ENCODE peak calls at places on chromosomes 4 and X, in five cellular contexts. One of them, this sample, is unnamed.

GRCh38 chrX:69387559-69388487 is 116.3 kb upstream of the NALF2 start:
- DNase-seq in NCI-H1694 treated with DMSO at 0.1 percent for 48 hours: no peak
- DNase-seq in dorsolateral prefrontal cortex: peak; percentile 36
- DNase-seq in GM23338: peak; percentile 90
- DNase-seq in activated T-cell treated with anti-CD3 and anti-CD28 coated beads for 48 hours: peak; percentile 11
- DNase-seq in this sample: peak; percentile 30

GRCh38 chr4:47068986-47069385 is 37.6 kb downstream of the GABRB1 start:
- DNase-seq in GM23338: no peak
- DNase-seq in NCI-H1694 treated with DMSO at 0.1 percent for 48 hours: no peak
- DNase-seq in activated T-cell treated with anti-CD3 and anti-CD28 coated beads for 48 hours: no peak
- DNase-seq in dorsolateral prefrontal cortex: no peak
- DNase-seq in this sample: no peak

GRCh38 chr4:131644619-131645018 is 1504.5 kb upstream of the PCDH10 start:
- DNase-seq in NCI-H1694 treated with DMSO at 0.1 percent for 48 hours: no peak
- DNase-seq in GM23338: peak; percentile 79
- DNase-seq in dorsolateral prefrontal cortex: no peak
- DNase-seq in activated T-cell treated with anti-CD3 and anti-CD28 coated beads for 48 hours: no peak
- DNase-seq in this sample: no peak

GRCh38 chr4:121308328-121308663 is 72.5 kb downstream of the QRFPR start:
- DNase-seq in GM23338: no peak
- DNase-seq in activated T-cell treated with anti-CD3 and anti-CD28 coated beads for 48 hours: no peak
- DNase-seq in NCI-H1694 treated with DMSO at 0.1 percent for 48 hours: no peak
- DNase-seq in dorsolateral prefrontal cortex: no peak
- DNase-seq in this sample: no peak

GRCh38 chr4:78136109-78137081 is 79.3 kb downstream of the FRAS1 start:
- DNase-seq in dorsolateral prefrontal cortex: no peak
- DNase-seq in activated T-cell treated with anti-CD3 and anti-CD28 coated beads for 48 hours: no peak
- DNase-seq in GM23338: no peak
- DNase-seq in NCI-H1694 treated with DMSO at 0.1 percent for 48 hours: no peak
- DNase-seq in this sample: no peak

GRCh38 chr4:98529970-98530569 is 128.3 kb downstream of the TSPAN5 start:
- DNase-seq in GM23338: no peak
- DNase-seq in dorsolateral prefrontal cortex: no peak
- DNase-seq in activated T-cell treated with anti-CD3 and anti-CD28 coated beads for 48 hours: no peak
- DNase-seq in NCI-H1694 treated with DMSO at 0.1 percent for 48 hours: no peak
- DNase-seq in this sample: no peak

GRCh38 chrX:119880076-119880475 is 8.4 kb downstream of the NDUFA1 start:
- DNase-seq in dorsolateral prefrontal cortex: no peak
- DNase-seq in activated T-cell treated with anti-CD3 and anti-CD28 coated beads for 48 hours: no peak
- DNase-seq in NCI-H1694 treated with DMSO at 0.1 percent for 48 hours: no peak
- DNase-seq in GM23338: no peak
- DNase-seq in this sample: no peak

GRCh38 chr4:158239196-158239595 is 28.9 kb downstream of the TMEM144 start:
- DNase-seq in NCI-H1694 treated with DMSO at 0.1 percent for 48 hours: no peak
- DNase-seq in GM23338: no peak
- DNase-seq in dorsolateral prefrontal cortex: no peak
- DNase-seq in activated T-cell treated with anti-CD3 and anti-CD28 coated beads for 48 hours: no peak
- DNase-seq in this sample: no peak

GRCh38 chr4:38730830-38731646 is 51.8 kb downstream of the TLR10 start:
- DNase-seq in activated T-cell treated with anti-CD3 and anti-CD28 coated beads for 48 hours: peak; percentile 80
- DNase-seq in GM23338: peak; percentile 94
- DNase-seq in NCI-H1694 treated with DMSO at 0.1 percent for 48 hours: peak; percentile 61
- DNase-seq in dorsolateral prefrontal cortex: peak; percentile 83
- DNase-seq in this sample: peak; percentile 49

GRCh38 chrX:68834371-68835103 is 5.7 kb downstream of the EFNB1 start:
- DNase-seq in NCI-H1694 treated with DMSO at 0.1 percent for 48 hours: no peak
- DNase-seq in dorsolateral prefrontal cortex: peak; percentile 32
- DNase-seq in GM23338: no peak
- DNase-seq in activated T-cell treated with anti-CD3 and anti-CD28 coated beads for 48 hours: no peak
- DNase-seq in this sample: no peak

GRCh38 chr4:139015948-139016451 is 419 bp downstream of the NOCT start:
- DNase-seq in activated T-cell treated with anti-CD3 and anti-CD28 coated beads for 48 hours: peak; percentile 52
- DNase-seq in dorsolateral prefrontal cortex: no peak
- DNase-seq in NCI-H1694 treated with DMSO at 0.1 percent for 48 hours: peak; percentile 5
- DNase-seq in GM23338: peak; percentile 32
- DNase-seq in this sample: peak; percentile 44

GRCh38 chr4:32106767-32107166 is 1386.6 kb downstream of the PCDH7 start:
- DNase-seq in GM23338: no peak
- DNase-seq in dorsolateral prefrontal cortex: no peak
- DNase-seq in NCI-H1694 treated with DMSO at 0.1 percent for 48 hours: no peak
- DNase-seq in activated T-cell treated with anti-CD3 and anti-CD28 coated beads for 48 hours: no peak
- DNase-seq in this sample: no peak

GRCh38 chrX:1542994-1543725 is 6.2 kb upstream of the P2RY8 start:
- DNase-seq in NCI-H1694 treated with DMSO at 0.1 percent for 48 hours: no peak
- DNase-seq in dorsolateral prefrontal cortex: no peak
- DNase-seq in GM23338: no peak
- DNase-seq in activated T-cell treated with anti-CD3 and anti-CD28 coated beads for 48 hours: no peak
- DNase-seq in this sample: no peak

GRCh38 chr4:66688674-66689073 is 856.6 kb downstream of the CENPC start:
- DNase-seq in GM23338: peak; percentile 6
- DNase-seq in activated T-cell treated with anti-CD3 and anti-CD28 coated beads for 48 hours: no peak
- DNase-seq in NCI-H1694 treated with DMSO at 0.1 percent for 48 hours: peak; percentile 55
- DNase-seq in dorsolateral prefrontal cortex: no peak
- DNase-seq in this sample: no peak

GRCh38 chr4:39043697-39044363 is 11.6 kb upstream of the TMEM156 start:
- DNase-seq in NCI-H1694 treated with DMSO at 0.1 percent for 48 hours: peak; percentile 61
- DNase-seq in activated T-cell treated with anti-CD3 and anti-CD28 coated beads for 48 hours: no peak
- DNase-seq in GM23338: peak; percentile 17
- DNase-seq in dorsolateral prefrontal cortex: no peak
- DNase-seq in this sample: no peak

GRCh38 chrX:3788494-3789233 is 75.2 kb upstream of the PRKX start:
- DNase-seq in GM23338: peak; percentile 52
- DNase-seq in NCI-H1694 treated with DMSO at 0.1 percent for 48 hours: no peak
- DNase-seq in activated T-cell treated with anti-CD3 and anti-CD28 coated beads for 48 hours: no peak
- DNase-seq in dorsolateral prefrontal cortex: no peak
- DNase-seq in this sample: no peak

GRCh38 chr4:80033581-80033980 is 39.4 kb downstream of the ANTXR2 start:
- DNase-seq in activated T-cell treated with anti-CD3 and anti-CD28 coated beads for 48 hours: no peak
- DNase-seq in GM23338: peak; percentile 28
- DNase-seq in NCI-H1694 treated with DMSO at 0.1 percent for 48 hours: no peak
- DNase-seq in dorsolateral prefrontal cortex: no peak
- DNase-seq in this sample: no peak

GRCh38 chr4:114535725-114536124 is 62.9 kb upstream of the UGT8 start:
- DNase-seq in NCI-H1694 treated with DMSO at 0.1 percent for 48 hours: no peak
- DNase-seq in dorsolateral prefrontal cortex: no peak
- DNase-seq in activated T-cell treated with anti-CD3 and anti-CD28 coated beads for 48 hours: no peak
- DNase-seq in GM23338: no peak
- DNase-seq in this sample: no peak

GRCh38 chr4:20178902-20179576 is 72.7 kb upstream of the SLIT2 start:
- DNase-seq in activated T-cell treated with anti-CD3 and anti-CD28 coated beads for 48 hours: no peak
- DNase-seq in NCI-H1694 treated with DMSO at 0.1 percent for 48 hours: no peak
- DNase-seq in dorsolateral prefrontal cortex: no peak
- DNase-seq in GM23338: peak; percentile 2
- DNase-seq in this sample: no peak

GRCh38 chr4:15756361-15756861 is 21.7 kb upstream of the CD38 start:
- DNase-seq in activated T-cell treated with anti-CD3 and anti-CD28 coated beads for 48 hours: peak; percentile 68
- DNase-seq in NCI-H1694 treated with DMSO at 0.1 percent for 48 hours: no peak
- DNase-seq in GM23338: no peak
- DNase-seq in dorsolateral prefrontal cortex: no peak
- DNase-seq in this sample: no peak

GRCh38 chr4:52507774-52508173 is 151.3 kb downstream of the USP46 start:
- DNase-seq in activated T-cell treated with anti-CD3 and anti-CD28 coated beads for 48 hours: no peak
- DNase-seq in NCI-H1694 treated with DMSO at 0.1 percent for 48 hours: no peak
- DNase-seq in GM23338: no peak
- DNase-seq in dorsolateral prefrontal cortex: no peak
- DNase-seq in this sample: no peak

GRCh38 chr4:108359130-108359709 is 190.5 kb upstream of the LEF1 start:
- DNase-seq in dorsolateral prefrontal cortex: no peak
- DNase-seq in activated T-cell treated with anti-CD3 and anti-CD28 coated beads for 48 hours: no peak
- DNase-seq in GM23338: no peak
- DNase-seq in NCI-H1694 treated with DMSO at 0.1 percent for 48 hours: no peak
- DNase-seq in this sample: no peak

GRCh38 chrX:13357925-13358324 is 38.1 kb upstream of the ATXN3L start:
- DNase-seq in NCI-H1694 treated with DMSO at 0.1 percent for 48 hours: no peak
- DNase-seq in GM23338: no peak
- DNase-seq in activated T-cell treated with anti-CD3 and anti-CD28 coated beads for 48 hours: no peak
- DNase-seq in dorsolateral prefrontal cortex: no peak
- DNase-seq in this sample: no peak

GRCh38 chrX:49919617-49920016 is 2.8 kb upstream of the CLCN5 start:
- DNase-seq in dorsolateral prefrontal cortex: no peak
- DNase-seq in GM23338: peak; percentile 56
- DNase-seq in activated T-cell treated with anti-CD3 and anti-CD28 coated beads for 48 hours: peak; percentile 2
- DNase-seq in NCI-H1694 treated with DMSO at 0.1 percent for 48 hours: no peak
- DNase-seq in this sample: no peak

GRCh38 chr4:100362363-100362762 is 155.5 kb downstream of the EMCN start:
- DNase-seq in NCI-H1694 treated with DMSO at 0.1 percent for 48 hours: no peak
- DNase-seq in dorsolateral prefrontal cortex: no peak
- DNase-seq in activated T-cell treated with anti-CD3 and anti-CD28 coated beads for 48 hours: no peak
- DNase-seq in GM23338: no peak
- DNase-seq in this sample: no peak

GRCh38 chrX:152861116-152861515 is 30.3 kb downstream of the NSDHL start:
- DNase-seq in GM23338: no peak
- DNase-seq in activated T-cell treated with anti-CD3 and anti-CD28 coated beads for 48 hours: no peak
- DNase-seq in NCI-H1694 treated with DMSO at 0.1 percent for 48 hours: no peak
- DNase-seq in dorsolateral prefrontal cortex: no peak
- DNase-seq in this sample: no peak

GRCh38 chrX:103363046-103363445 is 6.7 kb downstream of the TCEAL9 start:
- DNase-seq in dorsolateral prefrontal cortex: no peak
- DNase-seq in activated T-cell treated with anti-CD3 and anti-CD28 coated beads for 48 hours: no peak
- DNase-seq in NCI-H1694 treated with DMSO at 0.1 percent for 48 hours: no peak
- DNase-seq in GM23338: no peak
- DNase-seq in this sample: no peak

GRCh38 chrX:40107291-40108083 is 9.7 kb upstream of the BCOR start:
- DNase-seq in GM23338: peak; percentile 44
- DNase-seq in activated T-cell treated with anti-CD3 and anti-CD28 coated beads for 48 hours: no peak
- DNase-seq in NCI-H1694 treated with DMSO at 0.1 percent for 48 hours: peak; percentile 20
- DNase-seq in dorsolateral prefrontal cortex: peak; percentile 38
- DNase-seq in this sample: no peak

GRCh38 chr4:150818661-150819060 is 196.4 kb downstream of the LRBA start:
- DNase-seq in GM23338: no peak
- DNase-seq in NCI-H1694 treated with DMSO at 0.1 percent for 48 hours: no peak
- DNase-seq in dorsolateral prefrontal cortex: no peak
- DNase-seq in activated T-cell treated with anti-CD3 and anti-CD28 coated beads for 48 hours: no peak
- DNase-seq in this sample: no peak

GRCh38 chr4:118968813-118969212 is 80.2 kb downstream of the SYNPO2 start:
- DNase-seq in GM23338: no peak
- DNase-seq in dorsolateral prefrontal cortex: no peak
- DNase-seq in NCI-H1694 treated with DMSO at 0.1 percent for 48 hours: no peak
- DNase-seq in activated T-cell treated with anti-CD3 and anti-CD28 coated beads for 48 hours: no peak
- DNase-seq in this sample: no peak

GRCh38 chr4:40960926-40961325 is 211.2 kb downstream of the NSUN7 start:
- DNase-seq in activated T-cell treated with anti-CD3 and anti-CD28 coated beads for 48 hours: no peak
- DNase-seq in NCI-H1694 treated with DMSO at 0.1 percent for 48 hours: no peak
- DNase-seq in dorsolateral prefrontal cortex: no peak
- DNase-seq in GM23338: no peak
- DNase-seq in this sample: no peak

GRCh38 chr4:6469898-6470501 is 2.4 kb downstream of the PPP2R2C start:
- DNase-seq in dorsolateral prefrontal cortex: no peak
- DNase-seq in GM23338: no peak
- DNase-seq in activated T-cell treated with anti-CD3 and anti-CD28 coated beads for 48 hours: no peak
- DNase-seq in NCI-H1694 treated with DMSO at 0.1 percent for 48 hours: no peak
- DNase-seq in this sample: no peak

GRCh38 chr4:85498068-85498733 is 23.3 kb downstream of the ARHGAP24 start:
- DNase-seq in dorsolateral prefrontal cortex: no peak
- DNase-seq in GM23338: no peak
- DNase-seq in activated T-cell treated with anti-CD3 and anti-CD28 coated beads for 48 hours: no peak
- DNase-seq in NCI-H1694 treated with DMSO at 0.1 percent for 48 hours: no peak
- DNase-seq in this sample: no peak

GRCh38 chr4:140611854-140612253 is 43.1 kb upstream of the UCP1 start:
- DNase-seq in NCI-H1694 treated with DMSO at 0.1 percent for 48 hours: no peak
- DNase-seq in dorsolateral prefrontal cortex: no peak
- DNase-seq in GM23338: no peak
- DNase-seq in activated T-cell treated with anti-CD3 and anti-CD28 coated beads for 48 hours: no peak
- DNase-seq in this sample: no peak

GRCh38 chr4:6233943-6234342 is 33.6 kb upstream of the JAKMIP1 start:
- DNase-seq in activated T-cell treated with anti-CD3 and anti-CD28 coated beads for 48 hours: no peak
- DNase-seq in GM23338: no peak
- DNase-seq in NCI-H1694 treated with DMSO at 0.1 percent for 48 hours: no peak
- DNase-seq in dorsolateral prefrontal cortex: peak; percentile 23
- DNase-seq in this sample: no peak

GRCh38 chrX:46573896-46574336 is 351 bp downstream of the CHST7 start:
- DNase-seq in NCI-H1694 treated with DMSO at 0.1 percent for 48 hours: no peak
- DNase-seq in dorsolateral prefrontal cortex: no peak
- DNase-seq in activated T-cell treated with anti-CD3 and anti-CD28 coated beads for 48 hours: peak; percentile 40
- DNase-seq in GM23338: peak; percentile 77
- DNase-seq in this sample: no peak

This sample was measured in GM12891.